ENCODE peak calls at places on chromosomes 7 and 10, in five cellular contexts. S is CD8-positive, alpha-beta memory T cell; E is Panc1; N is prostate gland; O is upper lobe of left lung. V is an unnamed sample. For H3K4me1, the result is how much of the 10 kb centered on the place peaks cover.

GRCh38 chr10:51773681-51774080 is 74.3 kb upstream of the CSTF2T start:
- DNase-seq in S (no peak), E (no peak), O (no peak), N (no peak), V (no peak)

GRCh38 chr10:102678842-102679289 is 34.6 kb downstream of the TRIM8 start:
- DNase-seq in S (no peak), O (peak), N (peak), E (peak), V (peak)

GRCh38 chr10:71796749-71797405 is 23.6 kb upstream of the VSIR start:
- DNase-seq in N (no peak), O (no peak), S (no peak), E (no peak), V (no peak)

GRCh38 chr10:124384142-124384541 is 34.6 kb downstream of the OAT start:
- DNase-seq in E (no peak), N (no peak), O (no peak), S (no peak), V (no peak)

GRCh38 chr10:100792544-100792943 is 47.2 kb downstream of the PAX2 start:
- DNase-seq in O (no peak), S (no peak), E (no peak), N (no peak), V (no peak)

GRCh38 chr7:56062382-56062781 is 1.7 kb upstream of the SUMF2 start:
- DNase-seq in O (no peak), S (no peak), E (no peak), N (no peak), V (no peak)

GRCh38 chr10:38038107-38038931 is 27.8 kb downstream of the ZNF33A start:
- DNase-seq in N (no peak), S (no peak), O (no peak), E (no peak), V (no peak)

GRCh38 chr10:110794808-110795207 is 76.9 kb upstream of the PDCD4 start:
- DNase-seq in N (no peak), O (no peak), E (no peak), S (no peak), V (peak)

GRCh38 chr10:129955591-129956284 is 8.3 kb downstream of the EBF3 start:
- DNase-seq in N (no peak), O (no peak), E (no peak), S (no peak), V (no peak)

GRCh38 chr10:132961-133898 is 2.0 kb upstream of the ZMYND11 start:
- DNase-seq in N (no peak), O (no peak), E (no peak), S (no peak), V (no peak)

GRCh38 chr7:73941836-73942551 is 81.0 kb downstream of the TMEM270 start:
- DNase-seq in N (no peak), E (peak), S (no peak), O (no peak), V (no peak)

DNA sequence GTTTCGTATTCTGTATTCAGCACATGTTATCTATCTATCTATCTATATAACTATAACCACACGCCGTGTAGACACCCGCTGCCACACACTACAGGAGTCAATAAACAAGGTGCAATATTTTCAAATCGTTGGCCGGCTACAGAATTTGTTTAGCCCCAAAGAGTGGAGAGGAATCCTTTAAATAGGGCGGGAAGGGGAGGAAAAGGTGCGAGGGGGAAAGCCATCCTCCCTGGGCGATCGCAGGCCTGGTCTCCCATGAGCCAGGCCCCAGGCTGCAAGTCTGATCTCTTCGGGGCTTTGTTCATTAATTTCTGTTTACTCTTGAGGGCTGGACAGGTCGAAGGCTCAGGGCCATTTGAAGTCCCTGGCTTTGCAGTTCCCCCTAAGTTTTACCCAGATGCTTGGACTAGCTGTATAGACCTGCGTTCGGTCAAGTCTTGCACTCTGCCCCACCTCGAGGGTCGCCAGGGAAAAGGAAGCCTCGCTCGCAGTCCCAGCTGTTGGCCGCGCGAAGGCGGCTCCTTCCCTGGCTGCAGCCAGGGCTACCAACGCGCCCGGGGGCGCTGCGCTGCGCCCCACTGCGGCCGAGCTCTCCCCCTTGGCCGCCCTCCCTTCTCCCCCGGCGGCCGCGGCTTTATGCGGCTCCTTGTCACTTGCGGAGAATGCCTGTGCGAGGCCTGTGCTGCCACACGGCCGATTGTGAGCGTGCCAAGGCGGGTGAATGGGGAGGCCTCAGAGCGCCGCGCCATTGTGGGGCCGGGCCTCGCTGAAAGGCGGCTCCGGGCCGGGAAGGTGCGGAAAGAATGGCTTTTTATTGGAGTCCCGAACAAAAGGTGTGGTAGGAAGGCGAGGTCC is 3.9 kb downstream of the NKX2-3 start:
- DNase-seq in S (no peak), O (peak), E (no peak), N (no peak), V (no peak)
- H3K4me1 ChIP-seq in S (under half), O (half or more), E (under half), N (under half), V (under half)

DNA sequence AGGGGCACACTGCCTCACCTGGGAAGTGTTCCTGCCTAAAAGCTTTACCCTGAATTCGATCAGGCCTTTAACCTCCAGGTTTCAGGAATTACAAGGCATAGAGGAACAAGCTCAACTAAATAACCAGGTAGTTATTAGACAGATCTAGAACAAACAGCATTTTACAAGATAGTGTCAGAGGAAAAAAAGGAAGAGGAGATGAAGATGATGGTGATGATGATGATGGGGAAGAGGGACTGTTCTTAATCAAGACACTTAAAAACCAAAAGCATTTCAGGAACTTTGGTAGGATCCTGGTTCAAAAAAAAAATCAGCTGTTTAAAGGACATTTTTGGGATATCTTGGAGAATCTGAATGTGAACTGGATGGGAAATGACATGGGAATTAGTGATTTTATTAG is 11.5 kb downstream of the RBM17 start:
- DNase-seq in N (no peak), O (no peak), E (no peak), S (no peak), V (no peak)
- H3K27ac ChIP-seq in N (no peak), O (no peak), E (no peak), S (no peak), V (no peak)

GRCh38 chr7:22935269-22935668 is 78.7 kb downstream of the HYCC1 start:
- DNase-seq in S (no peak), N (no peak), O (no peak), E (no peak), V (no peak)
- H3K4me1 ChIP-seq in S (under half), N (under half), O (under half), E (under half), V (under half)

GRCh38 chr7:116733924-116734591 is 62.1 kb downstream of the MET start:
- DNase-seq in S (no peak), N (no peak), E (no peak), O (no peak), V (no peak)
- H3K27ac ChIP-seq in S (no peak), N (no peak), E (no peak), O (no peak), V (no peak)

GRCh38 chr10:112984756-112985155 is 34.7 kb downstream of the TCF7L2 start:
- DNase-seq in N (no peak), O (no peak), S (no peak), E (no peak), V (no peak)
- H3K4me1 ChIP-seq in N (under half), O (under half), S (under half), E (half or more), V (under half)

DNA sequence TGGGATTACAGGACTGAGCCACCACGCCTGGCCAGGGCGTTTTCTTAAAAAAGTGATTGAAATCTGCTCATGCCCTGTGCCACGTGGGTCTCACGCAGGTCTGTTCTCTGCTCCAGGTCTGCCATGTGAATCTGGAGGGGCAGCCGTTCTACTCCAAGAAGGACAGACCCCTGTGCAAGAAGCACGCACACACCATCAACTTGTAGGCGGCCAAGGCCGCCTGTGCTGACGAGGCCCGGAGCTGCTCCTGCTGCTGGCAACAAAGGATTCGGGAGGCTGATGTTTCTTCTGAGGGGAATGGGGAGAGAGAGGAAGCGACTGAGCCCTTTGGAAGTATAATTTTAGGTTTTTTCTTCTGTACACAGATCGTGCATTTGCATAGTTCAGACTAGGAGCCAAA is 23.6 kb upstream of the BMPR1A start:
- DNase-seq in E (no peak), N (no peak), S (no peak), O (no peak), V (no peak)
- H3K27ac ChIP-seq in E (no peak), N (peak), S (no peak), O (peak), V (peak)

GRCh38 chr10:92696606-92697383 is 7.0 kb downstream of the HHEX start:
- DNase-seq in O (no peak), N (no peak), S (no peak), E (no peak), V (no peak)
- H3K4me1 ChIP-seq in O (under half), N (under half), S (under half), E (under half), V (under half)

GRCh38 chr7:129886818-129887186 is 66.0 kb downstream of the UBE2H start:
- DNase-seq in N (no peak), E (no peak), S (no peak), O (no peak), V (no peak)

GRCh38 chr7:129889133-129889854 is 63.5 kb downstream of the UBE2H start:
- DNase-seq in O (no peak), E (no peak), N (no peak), S (no peak), V (no peak)

GRCh38 chr7:129887865-129888264 is 64.9 kb downstream of the UBE2H start:
- DNase-seq in N (no peak), S (no peak), E (no peak), O (no peak), V (no peak)

GRCh38 chr7:129884495-129884894 is 68.3 kb downstream of the UBE2H start:
- DNase-seq in E (no peak), O (no peak), N (no peak), S (no peak), V (no peak)

DNA sequence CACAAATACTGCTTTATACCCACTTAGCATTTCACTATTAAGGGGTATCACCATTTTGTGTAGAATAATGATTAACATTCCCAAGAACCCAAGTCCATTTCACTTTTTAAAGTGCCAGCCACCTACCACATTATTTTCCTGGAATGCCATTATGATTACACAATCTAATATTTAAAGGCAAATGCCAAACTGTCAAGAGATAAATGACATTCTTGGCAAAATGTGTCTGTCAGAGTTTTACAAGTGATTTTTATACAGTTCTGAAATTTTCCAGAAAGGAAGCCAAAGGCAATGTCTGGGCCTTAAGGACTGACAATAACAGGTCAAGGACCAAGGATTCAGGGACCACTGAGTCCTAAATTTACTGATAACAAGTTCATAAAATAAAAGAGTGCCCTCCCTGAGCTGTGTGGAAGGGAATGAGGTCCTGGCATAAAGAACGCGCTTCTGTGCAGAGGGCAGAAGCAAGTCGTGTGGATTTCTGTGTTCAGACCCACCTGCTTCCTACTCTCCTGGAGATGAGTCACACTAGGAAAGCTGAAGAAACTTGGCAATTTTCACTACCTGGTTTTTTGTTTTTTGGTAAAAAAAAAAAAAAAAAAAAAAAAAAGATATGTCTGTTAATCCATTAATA is 66.5 kb downstream of the UBE2H start:
- DNase-seq in E (no peak), S (no peak), N (no peak), O (no peak), V (no peak)
- H3K27ac ChIP-seq in E (no peak), S (no peak), N (no peak), O (no peak), V (peak)

GRCh38 chr7:94643771-94644545 is 12.0 kb downstream of the SGCE start:
- DNase-seq in N (no peak), S (no peak), O (no peak), E (no peak), V (no peak)
- H3K4me1 ChIP-seq in N (under half), S (under half), O (under half), E (under half), V (under half)

GRCh38 chr7:80760292-80760691 is 121.8 kb downstream of the CD36 start:
- DNase-seq in E (no peak), S (no peak), O (no peak), N (no peak), V (no peak)
- H3K27ac ChIP-seq in E (no peak), S (no peak), O (no peak), N (peak), V (no peak)